ENCODE peak calls at places on chromosomes 7 and 10, in ten cellular contexts. Q is KBM-7; H is iPS-NIHi11; M is RWPE1; A is NCI-H2029; J is progenitor cell of endocrine pancreas; O is AG20443; N is effector CD4-positive, alpha-beta T cell; L is activated naive CD4-positive, alpha-beta T cell; D is cerebellum. R is an unnamed sample.

GRCh38 chr7:138456220-138456619 is 3.8 kb upstream of the TRIM24 start:
- DNase-seq in Q (no peak), H (no peak), M (no peak), A (no peak), J (no peak), O (no peak), N (no peak), L (no peak), D (no peak), R (no peak)

GRCh38 chr7:5613607-5614006 is 167.9 kb downstream of the RNF216 start:
- DNase-seq in Q (no peak), H (no peak), M (no peak), A (no peak), J (no peak), O (no peak), N (no peak), L (no peak), D (no peak), R (no peak)

GRCh38 chr7:5382281-5383041 is 41.2 kb downstream of the TNRC18 start:
- DNase-seq in Q (no peak), H (peak), M (no peak), A (no peak), J (peak), O (peak), N (no peak), L (no peak), D (peak), R (no peak)

GRCh38 chr7:69663911-69664310 is 65.6 kb downstream of the AUTS2 start:
- DNase-seq in Q (no peak), H (no peak), M (no peak), A (no peak), J (no peak), O (no peak), N (no peak), L (no peak), D (no peak), R (no peak)

GRCh38 chr7:124276005-124276606 is 243.2 kb upstream of the TMEM229A start:
- DNase-seq in Q (peak), H (peak), M (peak), A (no peak), J (peak), O (no peak), N (no peak), L (no peak), D (no peak), R (no peak)

GRCh38 chr10:70491614-70492013 is 13.0 kb downstream of the PALD1 start:
- DNase-seq in Q (no peak), H (no peak), M (no peak), A (no peak), J (no peak), O (no peak), N (no peak), L (no peak), D (no peak), R (no peak)

GRCh38 chr10:12097791-12098190 is 29.0 kb downstream of the DHTKD1 start:
- DNase-seq in Q (no peak), H (no peak), M (no peak), A (peak), J (no peak), O (no peak), N (no peak), L (no peak), D (no peak), R (no peak)

GRCh38 chr10:111822661-111823060 is 360.9 kb downstream of the GPAM start:
- DNase-seq in Q (no peak), H (no peak), M (no peak), A (no peak), J (no peak), O (no peak), N (no peak), L (no peak), D (no peak), R (no peak)

GRCh38 chr10:127979017-127979416 is 72.1 kb downstream of the PTPRE start:
- DNase-seq in Q (no peak), H (no peak), M (no peak), A (no peak), J (no peak), O (no peak), N (no peak), L (no peak), D (no peak), R (no peak)

GRCh38 chr10:120372917-120373316 is 84.1 kb upstream of the PLPP4 start:
- DNase-seq in Q (no peak), H (no peak), M (no peak), A (no peak), J (no peak), O (no peak), N (no peak), L (no peak), D (no peak), R (no peak)

GRCh38 chr10:110822708-110823291 is 48.9 kb upstream of the PDCD4 start:
- DNase-seq in Q (no peak), H (peak), M (no peak), A (no peak), J (peak), O (no peak), N (no peak), L (no peak), D (peak), R (peak)

GRCh38 chr10:5776150-5776880 is 36.9 kb downstream of the GDI2 start:
- DNase-seq in Q (no peak), H (peak), M (no peak), A (no peak), J (no peak), O (peak), N (no peak), L (no peak), D (peak), R (no peak)

GRCh38 chr10:129259128-129259527 is 207.9 kb upstream of the MGMT start:
- DNase-seq in Q (no peak), H (no peak), M (no peak), A (no peak), J (no peak), O (no peak), N (no peak), L (no peak), D (no peak), R (no peak)

GRCh38 chr10:98436704-98437103 is 10.0 kb downstream of the HPS1 start:
- DNase-seq in Q (no peak), H (no peak), M (no peak), A (no peak), J (no peak), O (no peak), N (no peak), L (no peak), D (no peak), R (no peak)

GRCh38 chr7:81007053-81007452 is 88.2 kb upstream of the SEMA3C start:
- DNase-seq in Q (no peak), H (no peak), M (no peak), A (no peak), J (no peak), O (peak), N (no peak), L (no peak), D (no peak), R (no peak)

GRCh38 chr10:31599626-31600504 is 280.8 kb downstream of the ZEB1 start:
- DNase-seq in Q (peak), H (no peak), M (no peak), A (no peak), J (no peak), O (no peak), N (no peak), L (no peak), D (no peak), R (no peak)

GRCh38 chr7:102205915-102206314 is 80.8 kb upstream of the SH2B2 start:
- DNase-seq in Q (no peak), H (no peak), M (no peak), A (no peak), J (no peak), O (no peak), N (no peak), L (no peak), D (no peak), R (no peak)

GRCh38 chr10:7601023-7601656 is 65.6 kb downstream of the ITIH5 start:
- DNase-seq in Q (no peak), H (no peak), M (no peak), A (no peak), J (no peak), O (no peak), N (no peak), L (no peak), D (no peak), R (no peak)

GRCh38 chr10:103921750-103922195 is 3.8 kb upstream of the STN1 start:
- DNase-seq in Q (peak), H (peak), M (no peak), A (no peak), J (no peak), O (no peak), N (no peak), L (no peak), D (no peak), R (no peak)

GRCh38 chr10:81065474-81065873 is 527.8 kb downstream of the SH2D4B start:
- DNase-seq in Q (no peak), H (no peak), M (no peak), A (no peak), J (no peak), O (no peak), N (no peak), L (no peak), D (no peak), R (no peak)

GRCh38 chr7:33921216-33921938 is 16.0 kb downstream of the BMPER start:
- DNase-seq in Q (no peak), H (no peak), M (no peak), A (no peak), J (no peak), O (peak), N (no peak), L (no peak), D (no peak), R (no peak)